ENCODE peak calls at places on chromosome 12, in six cellular contexts. N is HFFc6, J is choroid plexus epithelial cell, I is AG04450, A is lower lobe of right lung, Z is heart right ventricle. D is an unnamed sample.

GRCh38 chr12:101570022-101570421 is 24.7 kb upstream of the MYBPC1 start:
- DNase-seq in N (peak; percentile 54), J (peak; percentile 86), I (peak; percentile 15), A (no peak), Z (no peak), D (peak; percentile 46)

GRCh38 chr12:110566993-110567392 is 16.1 kb downstream of the PPTC7 start:
- DNase-seq in N (no peak), J (no peak), I (no peak), A (no peak), Z (no peak), D (no peak)

GRCh38 chr12:77033658-77034164 is 31.7 kb downstream of the E2F7 start:
- DNase-seq in N (no peak), J (no peak), I (no peak), A (no peak), Z (no peak), D (no peak)

GRCh38 chr12:100187857-100188519 is 12.6 kb upstream of the ACTR6 start:
- DNase-seq in N (no peak), J (no peak), I (no peak), A (no peak), Z (no peak), D (no peak)

GRCh38 chr12:124548854-124549378 is 18.5 kb downstream of the NCOR2 start:
- DNase-seq in N (peak; percentile 46), J (peak; percentile 58), I (peak; percentile 67), A (peak; percentile 62), Z (no peak), D (peak; percentile 53)

GRCh38 chr12:43579240-43579639 is 27.2 kb upstream of the ADAMTS20 start:
- DNase-seq in N (no peak), J (peak; percentile 4), I (no peak), A (no peak), Z (no peak), D (no peak)

GRCh38 chr12:2959194-2959507 is at the start of gene TEAD4:
- DNase-seq in N (peak; percentile 71), J (peak; percentile 72), I (peak; percentile 24), A (peak; percentile 84), Z (peak; percentile 69), D (peak; percentile 58)

GRCh38 chr12:59657266-59657665 is 61.4 kb downstream of the SLC16A7 start:
- DNase-seq in N (peak; percentile 13), J (peak; percentile 80), I (no peak), A (no peak), Z (no peak), D (peak; percentile 52)

GRCh38 chr12:131327521-131328488 is 374.1 kb downstream of the ADGRD1 start:
- DNase-seq in N (no peak), J (no peak), I (no peak), A (no peak), Z (no peak), D (no peak)
- TF ChIP-seq CTCF in N (no peak), J (no peak), I (no peak), A (no peak), Z (no peak), D (no peak)

GRCh38 chr12:66708704-66709443 is 30.0 kb upstream of the GRIP1 start:
- DNase-seq in N (no peak), J (peak; percentile 38), I (no peak), A (no peak), Z (no peak), D (no peak)
- TF ChIP-seq CTCF in N (peak; percentile 80), J (peak; percentile 42), I (peak; percentile 43), A (peak; percentile 34), Z (peak; percentile 45), D (peak; percentile 63)

GRCh38 chr12:92248977-92249376 is 103.3 kb upstream of the BTG1 start:
- DNase-seq in N (no peak), J (no peak), I (no peak), A (no peak), Z (no peak), D (peak; percentile 68)

GRCh38 chr12:92242917-92243316 is 97.3 kb upstream of the BTG1 start:
- DNase-seq in N (no peak), J (peak; percentile 81), I (peak; percentile 67), A (no peak), Z (no peak), D (no peak)

DNA sequence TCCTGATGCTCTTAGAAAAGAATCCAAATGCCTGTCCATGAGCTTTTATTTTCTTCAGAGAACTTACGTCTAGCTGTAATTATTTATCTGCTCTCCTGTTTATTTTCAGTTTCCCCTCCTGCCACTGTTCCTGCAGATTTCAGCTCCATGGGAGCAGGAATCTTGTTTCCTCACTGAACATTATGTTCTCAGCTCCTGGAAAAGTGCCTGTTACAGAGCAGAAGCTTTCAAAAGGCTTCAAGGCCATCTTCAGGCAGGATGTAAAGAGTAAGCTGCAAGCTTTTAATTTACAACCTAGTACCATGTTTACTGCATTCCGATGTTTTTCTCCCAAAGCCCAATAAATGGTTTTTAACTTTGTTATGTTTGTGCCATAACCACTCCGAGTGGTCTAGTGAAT is 98.4 kb upstream of the BTG1 start:
- DNase-seq in N (no peak), J (peak; percentile 76), I (no peak), A (no peak), Z (no peak), D (no peak)
- TF ChIP-seq CTCF in N (no peak), J (peak; percentile 33), I (no peak), A (no peak), Z (peak; percentile 17), D (peak; percentile 9)

DNA sequence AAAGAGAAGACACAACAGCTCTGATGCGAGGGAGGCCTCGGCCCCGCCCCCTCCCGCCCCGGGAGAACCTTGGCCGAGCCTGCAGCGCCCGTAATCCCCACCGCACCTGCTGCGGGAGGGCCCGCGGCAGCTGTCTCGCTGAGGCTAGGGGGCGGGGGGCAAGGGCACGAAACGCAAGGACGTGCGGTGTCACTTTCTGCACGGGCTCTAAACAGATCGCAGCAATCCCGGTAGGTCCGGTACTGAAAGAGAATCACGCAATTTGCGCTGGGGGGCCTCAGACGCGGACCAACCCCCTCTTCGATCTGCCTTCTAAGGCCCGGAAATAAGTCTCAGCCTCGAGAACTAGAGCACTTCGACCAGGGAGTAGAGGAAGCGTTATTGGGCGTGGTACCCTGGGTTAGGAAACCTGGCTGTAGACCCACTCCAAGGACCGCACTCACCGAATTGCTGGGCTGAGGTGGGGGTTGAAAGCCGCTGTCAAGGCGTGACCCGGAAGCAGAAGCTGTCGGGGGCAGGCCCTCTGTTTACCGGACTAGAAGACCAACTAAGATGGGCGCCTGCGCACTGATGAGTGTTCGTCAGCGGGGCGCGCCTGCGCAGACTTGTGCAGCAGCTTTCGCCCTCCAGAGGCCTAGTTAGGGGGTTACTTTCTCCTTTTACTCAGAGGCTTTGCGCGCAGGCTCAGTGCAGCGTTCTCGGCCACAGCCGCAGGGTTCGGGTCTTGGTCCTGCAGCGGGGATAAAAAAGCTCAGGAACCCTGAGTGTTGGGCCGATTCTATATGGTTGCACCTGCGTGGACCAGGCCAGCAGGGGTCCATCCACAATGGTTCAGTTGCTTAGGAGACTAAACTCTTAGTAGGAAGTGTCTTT is at the start of gene ASB8:
- DNase-seq in N (peak; percentile 96), J (peak; percentile 99), I (peak; percentile 96), A (peak; percentile 99), Z (peak; percentile 99), D (peak; percentile 92)
- TF ChIP-seq CTCF in N (peak; percentile 69), J (peak; percentile 58), I (peak; percentile 49), A (peak; percentile 58), Z (peak; percentile 41), D (peak; percentile 74)

GRCh38 chr12:102601621-102602020 is 121.3 kb upstream of the IGF1 start:
- DNase-seq in N (no peak), J (no peak), I (no peak), A (no peak), Z (no peak), D (no peak)
- TF ChIP-seq CTCF in N (no peak), J (no peak), I (no peak), A (no peak), Z (no peak), D (no peak)

GRCh38 chr12:74412607-74413230 is 124.9 kb upstream of the ATXN7L3B start:
- DNase-seq in N (peak; percentile 13), J (peak; percentile 36), I (no peak), A (no peak), Z (no peak), D (no peak)
- TF ChIP-seq CTCF in N (peak; percentile 82), J (peak; percentile 44), I (peak; percentile 50), A (peak; percentile 39), Z (peak; percentile 50), D (peak; percentile 62)

GRCh38 chr12:52918784-52919183 is 13.9 kb upstream of the KRT8 start:
- DNase-seq in N (no peak), J (no peak), I (no peak), A (no peak), Z (no peak), D (no peak)
- TF ChIP-seq CTCF in N (no peak), J (no peak), I (no peak), A (no peak), Z (no peak), D (no peak)